ENCODE peak calls at places on chromosomes 16 and 17, in seven cellular contexts. One of them, this sample, is unnamed.

GRCh38 chr17:30550512-30551273 is 73.5 kb downstream of the GOSR1 start:
- DNase-seq in endodermal cell: peak; percentile 50
- DNase-seq in psoas muscle: no peak
- DNase-seq in PC-3: peak; percentile 64
- DNase-seq in astrocyte: peak; percentile 65
- DNase-seq in colonic mucosa: no peak
- DNase-seq in IMR-90: peak; percentile 19
- DNase-seq in this sample: no peak

GRCh38 chr16:81734632-81735434 is 44.3 kb upstream of the PLCG2 start:
- DNase-seq in endodermal cell: no peak
- DNase-seq in psoas muscle: no peak
- DNase-seq in PC-3: no peak
- DNase-seq in astrocyte: no peak
- DNase-seq in colonic mucosa: no peak
- DNase-seq in IMR-90: no peak
- DNase-seq in this sample: no peak

GRCh38 chr17:82917656-82918345 is 78.0 kb upstream of the ZNF750 start:
- DNase-seq in endodermal cell: peak; percentile 87
- DNase-seq in psoas muscle: no peak
- DNase-seq in PC-3: peak; percentile 17
- DNase-seq in astrocyte: no peak
- DNase-seq in colonic mucosa: peak; percentile 44
- DNase-seq in IMR-90: peak; percentile 23
- DNase-seq in this sample: no peak

GRCh38 chr17:57625511-57625910 is 119.6 kb downstream of the CCDC182 start:
- DNase-seq in endodermal cell: no peak
- DNase-seq in psoas muscle: no peak
- DNase-seq in PC-3: no peak
- DNase-seq in astrocyte: no peak
- DNase-seq in colonic mucosa: no peak
- DNase-seq in IMR-90: no peak
- DNase-seq in this sample: no peak

GRCh38 chr17:3762922-3763776 is 37.8 kb downstream of the ITGAE start:
- DNase-seq in endodermal cell: no peak
- DNase-seq in psoas muscle: no peak
- DNase-seq in PC-3: no peak
- DNase-seq in astrocyte: no peak
- DNase-seq in colonic mucosa: no peak
- DNase-seq in IMR-90: no peak
- DNase-seq in this sample: no peak

GRCh38 chr17:10875984-10876555 is 38.2 kb upstream of the PIRT start:
- DNase-seq in endodermal cell: peak; percentile 93
- DNase-seq in psoas muscle: peak; percentile 19
- DNase-seq in PC-3: peak; percentile 41
- DNase-seq in astrocyte: peak; percentile 4
- DNase-seq in colonic mucosa: peak; percentile 62
- DNase-seq in IMR-90: peak; percentile 17
- DNase-seq in this sample: no peak

GRCh38 chr16:76443981-76444380 is 166.8 kb downstream of the CNTNAP4 start:
- DNase-seq in endodermal cell: no peak
- DNase-seq in psoas muscle: no peak
- DNase-seq in PC-3: no peak
- DNase-seq in astrocyte: no peak
- DNase-seq in colonic mucosa: no peak
- DNase-seq in IMR-90: no peak
- DNase-seq in this sample: no peak

GRCh38 chr16:49405123-49405522 is 31.5 kb downstream of the C16orf78 start:
- DNase-seq in endodermal cell: no peak
- DNase-seq in psoas muscle: no peak
- DNase-seq in PC-3: no peak
- DNase-seq in astrocyte: no peak
- DNase-seq in colonic mucosa: no peak
- DNase-seq in IMR-90: no peak
- DNase-seq in this sample: no peak

GRCh38 chr16:88531931-88532433 is 38.2 kb upstream of the ZC3H18 start:
- DNase-seq in endodermal cell: no peak
- DNase-seq in psoas muscle: peak; percentile 19
- DNase-seq in PC-3: no peak
- DNase-seq in astrocyte: no peak
- DNase-seq in colonic mucosa: no peak
- DNase-seq in IMR-90: no peak
- DNase-seq in this sample: peak; percentile 41

GRCh38 chr17:45155483-45155882 is 6.2 kb upstream of the HEXIM2 start:
- DNase-seq in endodermal cell: no peak
- DNase-seq in psoas muscle: no peak
- DNase-seq in PC-3: peak; percentile 48
- DNase-seq in astrocyte: no peak
- DNase-seq in colonic mucosa: no peak
- DNase-seq in IMR-90: no peak
- DNase-seq in this sample: no peak

GRCh38 chr16:3771513-3771912 is 54.2 kb upstream of the TRAP1 start:
- DNase-seq in endodermal cell: no peak
- DNase-seq in psoas muscle: no peak
- DNase-seq in PC-3: peak; percentile 95
- DNase-seq in astrocyte: no peak
- DNase-seq in colonic mucosa: no peak
- DNase-seq in IMR-90: no peak
- DNase-seq in this sample: no peak

GRCh38 chr16:13041180-13041579 is 139.8 kb downstream of the SHISA9 start:
- DNase-seq in endodermal cell: no peak
- DNase-seq in psoas muscle: no peak
- DNase-seq in PC-3: no peak
- DNase-seq in astrocyte: no peak
- DNase-seq in colonic mucosa: no peak
- DNase-seq in IMR-90: no peak
- DNase-seq in this sample: no peak

GRCh38 chr17:7109461-7110322 is 4.9 kb downstream of the ASGR2 start:
- DNase-seq in endodermal cell: no peak
- DNase-seq in psoas muscle: no peak
- DNase-seq in PC-3: no peak
- DNase-seq in astrocyte: no peak
- DNase-seq in colonic mucosa: no peak
- DNase-seq in IMR-90: no peak
- DNase-seq in this sample: no peak

GRCh38 chr16:89422905-89423630 is 67.3 kb downstream of the ANKRD11 start:
- DNase-seq in endodermal cell: no peak
- DNase-seq in psoas muscle: no peak
- DNase-seq in PC-3: peak; percentile 59
- DNase-seq in astrocyte: peak; percentile 89
- DNase-seq in colonic mucosa: no peak
- DNase-seq in IMR-90: peak; percentile 79
- DNase-seq in this sample: no peak

GRCh38 chr17:73286863-73287296 is 24.9 kb downstream of the CDC42EP4 start:
- DNase-seq in endodermal cell: no peak
- DNase-seq in psoas muscle: peak; percentile 47
- DNase-seq in PC-3: peak; percentile 88
- DNase-seq in astrocyte: peak; percentile 60
- DNase-seq in colonic mucosa: no peak
- DNase-seq in IMR-90: peak; percentile 41
- DNase-seq in this sample: no peak

GRCh38 chr16:87671221-87671620 is 68.9 kb downstream of the JPH3 start:
- DNase-seq in endodermal cell: no peak
- DNase-seq in psoas muscle: no peak
- DNase-seq in PC-3: peak; percentile 28
- DNase-seq in astrocyte: no peak
- DNase-seq in colonic mucosa: no peak
- DNase-seq in IMR-90: no peak
- DNase-seq in this sample: no peak

GRCh38 chr17:45103269-45103795 is 29.0 kb downstream of the PLCD3 start:
- DNase-seq in endodermal cell: peak; percentile 45
- DNase-seq in psoas muscle: no peak
- DNase-seq in PC-3: no peak
- DNase-seq in astrocyte: no peak
- DNase-seq in colonic mucosa: no peak
- DNase-seq in IMR-90: no peak
- DNase-seq in this sample: peak; percentile 70

GRCh38 chr17:45391291-45391690 is 41.4 kb downstream of the ARHGAP27 start:
- DNase-seq in endodermal cell: no peak
- DNase-seq in psoas muscle: no peak
- DNase-seq in PC-3: no peak
- DNase-seq in astrocyte: no peak
- DNase-seq in colonic mucosa: no peak
- DNase-seq in IMR-90: no peak
- DNase-seq in this sample: no peak

GRCh38 chr16:73483076-73483791 is 435.3 kb upstream of the ZFHX3 start:
- DNase-seq in endodermal cell: peak; percentile 82
- DNase-seq in psoas muscle: no peak
- DNase-seq in PC-3: no peak
- DNase-seq in astrocyte: no peak
- DNase-seq in colonic mucosa: no peak
- DNase-seq in IMR-90: no peak
- DNase-seq in this sample: no peak

GRCh38 chr17:27315322-27315721 is 21.4 kb downstream of the WSB1 start:
- DNase-seq in endodermal cell: no peak
- DNase-seq in psoas muscle: peak; percentile 78
- DNase-seq in PC-3: no peak
- DNase-seq in astrocyte: peak; percentile 94
- DNase-seq in colonic mucosa: peak; percentile 83
- DNase-seq in IMR-90: peak; percentile 94
- DNase-seq in this sample: peak; percentile 87

GRCh38 chr17:62648247-62648953 is 20.9 kb downstream of the MRC2 start:
- DNase-seq in endodermal cell: peak; percentile 40
- DNase-seq in psoas muscle: no peak
- DNase-seq in PC-3: no peak
- DNase-seq in astrocyte: no peak
- DNase-seq in colonic mucosa: no peak
- DNase-seq in IMR-90: peak; percentile 29
- DNase-seq in this sample: no peak

GRCh38 chr17:42740699-42741098 is 4.1 kb downstream of the EZH1 start:
- DNase-seq in endodermal cell: no peak
- DNase-seq in psoas muscle: no peak
- DNase-seq in PC-3: no peak
- DNase-seq in astrocyte: no peak
- DNase-seq in colonic mucosa: no peak
- DNase-seq in IMR-90: no peak
- DNase-seq in this sample: no peak

DNA sequence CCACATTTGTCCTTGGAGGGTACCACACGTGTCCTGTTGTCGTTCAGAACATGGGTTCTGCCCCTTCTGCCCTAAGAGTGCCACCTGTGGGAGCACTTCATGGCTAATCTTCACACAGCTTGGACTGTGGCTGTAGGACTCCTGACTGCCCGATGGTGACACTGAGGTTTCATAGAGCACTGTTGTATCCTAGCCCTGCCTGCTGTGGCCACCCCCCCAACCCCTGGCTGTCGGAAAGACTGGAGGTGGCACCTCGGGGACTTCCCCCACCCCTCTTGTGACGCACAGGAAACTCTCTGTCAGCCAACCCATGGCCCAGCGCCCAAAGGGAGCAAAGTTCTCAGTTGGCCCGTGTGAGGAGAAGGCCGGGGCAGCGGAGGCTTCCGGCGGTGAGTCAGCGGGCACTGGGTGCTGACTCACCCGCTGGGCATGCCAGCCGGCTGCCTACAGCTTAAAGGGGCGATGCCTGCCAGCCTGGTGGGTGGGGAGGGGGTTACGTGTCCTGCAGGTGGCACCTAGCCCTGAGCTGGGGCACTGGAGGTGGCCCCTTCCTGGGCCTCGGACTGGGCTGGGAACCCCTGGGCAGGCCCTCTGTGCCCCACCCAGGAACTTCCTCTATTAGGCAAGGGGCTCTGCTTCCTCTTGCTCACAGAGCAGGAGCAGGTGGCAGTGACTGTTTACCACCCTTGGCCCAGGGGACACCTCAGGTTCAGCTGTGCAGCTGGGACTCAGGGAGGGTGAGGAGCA is 3.4 kb downstream of the MAP2K3 start:
- DNase-seq in endodermal cell: no peak
- DNase-seq in psoas muscle: peak; percentile 99
- DNase-seq in PC-3: peak; percentile 100
- DNase-seq in astrocyte: peak; percentile 91
- DNase-seq in colonic mucosa: peak; percentile 98
- DNase-seq in IMR-90: peak; percentile 97
- DNase-seq in this sample: peak; percentile 97
- H3K4me3 ChIP-seq in endodermal cell: no peak overlapping the region
- H3K4me3 ChIP-seq in psoas muscle: peak overlapping the region; percentile 89
- H3K4me3 ChIP-seq in PC-3: peak overlapping the region; percentile 87
- H3K4me3 ChIP-seq in astrocyte: peak overlapping the region; percentile 51
- H3K4me3 ChIP-seq in colonic mucosa: peak overlapping the region; percentile 82
- H3K4me3 ChIP-seq in IMR-90: peak overlapping the region; percentile 8
- H3K4me3 ChIP-seq in this sample: peak overlapping the region; percentile 89

GRCh38 chr17:15780188-15780587 is 48.1 kb downstream of the TBC1D26 start:
- DNase-seq in endodermal cell: no peak
- DNase-seq in psoas muscle: no peak
- DNase-seq in PC-3: no peak
- DNase-seq in astrocyte: no peak
- DNase-seq in colonic mucosa: no peak
- DNase-seq in IMR-90: no peak
- DNase-seq in this sample: no peak
- H3K4me1 ChIP-seq in endodermal cell: no peaks in the 10 kb centered on the region
- H3K4me1 ChIP-seq in psoas muscle: no peaks in the 10 kb centered on the region
- H3K4me1 ChIP-seq in PC-3: no peaks in the 10 kb centered on the region
- H3K4me1 ChIP-seq in astrocyte: no peaks in the 10 kb centered on the region
- H3K4me1 ChIP-seq in colonic mucosa: no peaks in the 10 kb centered on the region
- H3K4me1 ChIP-seq in IMR-90: peaks cover 3% of the 10 kb centered on the region
- H3K4me1 ChIP-seq in this sample: peaks cover 5% of the 10 kb centered on the region

DNA sequence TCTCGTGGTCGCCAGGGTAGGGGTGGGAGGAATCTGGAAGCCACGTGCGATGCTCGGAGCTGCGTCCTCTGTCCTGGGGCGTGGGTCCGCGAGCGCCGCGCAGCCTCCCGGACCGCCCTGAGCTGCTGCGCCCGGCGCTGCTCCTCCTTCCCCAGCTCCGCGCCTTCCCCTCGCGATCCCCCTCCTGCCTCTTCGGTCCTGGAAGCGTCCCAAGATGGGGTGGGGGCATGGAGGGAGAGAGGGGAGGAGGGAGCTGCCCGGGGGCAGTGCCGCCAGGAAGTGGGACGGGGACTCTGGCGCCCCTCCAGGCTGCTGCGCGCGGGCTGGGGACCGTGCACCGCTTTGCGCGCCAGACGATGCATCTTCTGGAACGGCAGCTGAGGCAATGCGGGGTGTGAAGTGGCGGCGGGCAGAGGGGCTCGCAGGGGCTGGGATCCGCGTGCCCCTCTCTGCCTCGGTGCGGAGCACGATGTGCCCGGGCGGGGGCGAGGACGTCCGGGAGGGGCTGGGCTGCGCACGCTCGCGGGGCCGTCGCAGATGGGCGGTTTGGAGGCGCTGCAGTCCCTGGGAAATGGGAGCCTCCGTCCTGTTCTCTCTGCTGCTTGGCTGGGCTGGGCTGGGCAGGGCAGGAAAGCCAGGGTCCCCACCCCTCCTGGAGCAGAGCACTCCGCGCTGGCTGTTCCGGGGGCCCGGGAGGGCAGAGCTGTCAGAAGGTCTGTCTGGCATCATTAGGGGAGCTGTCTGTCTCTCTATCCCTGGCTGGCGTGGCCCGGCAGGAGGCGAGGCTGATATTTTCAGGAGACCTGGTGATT is 388.0 kb downstream of the SEC14L1 start:
- DNase-seq in endodermal cell: peak; percentile 92
- DNase-seq in psoas muscle: no peak
- DNase-seq in PC-3: no peak
- DNase-seq in astrocyte: no peak
- DNase-seq in colonic mucosa: no peak
- DNase-seq in IMR-90: no peak
- DNase-seq in this sample: no peak
- TF ChIP-seq CTCF in endodermal cell: peak; percentile 70
- TF ChIP-seq CTCF in psoas muscle: no peak
- TF ChIP-seq CTCF in PC-3: no peak
- TF ChIP-seq CTCF in astrocyte: no peak
- TF ChIP-seq CTCF in colonic mucosa: no peak
- TF ChIP-seq CTCF in IMR-90: no peak
- TF ChIP-seq CTCF in this sample: peak; percentile 14

GRCh38 chr16:50653056-50653455 is 28.1 kb downstream of the SNX20 start:
- DNase-seq in endodermal cell: no peak
- DNase-seq in psoas muscle: no peak
- DNase-seq in PC-3: no peak
- DNase-seq in astrocyte: no peak
- DNase-seq in colonic mucosa: no peak
- DNase-seq in IMR-90: no peak
- DNase-seq in this sample: no peak
- H3K4me3 ChIP-seq in endodermal cell: no peak overlapping the region
- H3K4me3 ChIP-seq in psoas muscle: no peak overlapping the region
- H3K4me3 ChIP-seq in PC-3: no peak overlapping the region
- H3K4me3 ChIP-seq in astrocyte: no peak overlapping the region
- H3K4me3 ChIP-seq in colonic mucosa: no peak overlapping the region
- H3K4me3 ChIP-seq in IMR-90: no peak overlapping the region
- H3K4me3 ChIP-seq in this sample: no peak overlapping the region

This sample was measured in heart left ventricle.